ENCODE peak calls at places on chromosomes 16 and 17, in four cellular contexts. F is GM20000, J is T-helper 1 cell, A is tibial artery. W is an unnamed sample.

GRCh38 chr16:11409398-11409797 is 64.1 kb downstream of the RMI2 start:
- DNase-seq in F (no peak), A (no peak), J (no peak), W (no peak)

GRCh38 chr17:7932949-7933348 is 943 bp downstream of the CNTROB start:
- DNase-seq in F (no peak), A (peak; percentile 40), J (peak; percentile 43), W (peak; percentile 67)

GRCh38 chr17:77493238-77493812 is 352.6 kb downstream of the SEC14L1 start:
- DNase-seq in F (no peak), A (peak; percentile 52), J (no peak), W (no peak)

GRCh38 chr16:82880361-82880760 is 253.6 kb downstream of the CDH13 start:
- DNase-seq in F (no peak), J (no peak), A (no peak), W (no peak)

GRCh38 chr17:44353656-44354331 is 8.7 kb downstream of the GRN start:
- DNase-seq in F (peak; percentile 75), A (no peak), J (no peak), W (peak; percentile 72)

GRCh38 chr16:12906765-12907516 is 5.5 kb downstream of the SHISA9 start:
- DNase-seq in J (no peak), A (no peak), F (no peak), W (no peak)

GRCh38 chr16:4009177-4009576 is 107.1 kb downstream of the ADCY9 start:
- DNase-seq in J (no peak), A (no peak), F (no peak), W (no peak)

GRCh38 chr16:67774457-67774853 is 31.9 kb downstream of the RANBP10 start:
- DNase-seq in J (no peak), A (no peak), F (no peak), W (no peak)

GRCh38 chr17:30717290-30718098 is 107.0 kb downstream of the CRLF3 start:
- DNase-seq in J (no peak), A (no peak), F (no peak), W (peak; percentile 12)

GRCh38 chr17:72393553-72393952 is 272.7 kb downstream of the SOX9 start:
- DNase-seq in A (no peak), J (no peak), F (no peak), W (no peak)

GRCh38 chr17:70041061-70041460 is 34.0 kb upstream of the KCNJ16 start:
- DNase-seq in F (no peak), J (no peak), A (no peak), W (no peak)

GRCh38 chr16:19169081-19169639 is 1.1 kb downstream of the SYT17 start:
- DNase-seq in A (no peak), J (no peak), F (no peak), W (no peak)

GRCh38 chr17:44557653-44558285 is 485 bp downstream of the FZD2 start:
- DNase-seq in A (peak; percentile 61), J (peak; percentile 37), F (peak; percentile 61), W (peak; percentile 76)

GRCh38 chr16:82301108-82301755 is 131.2 kb upstream of the MPHOSPH6 start:
- DNase-seq in J (no peak), F (no peak), A (no peak), W (no peak)

GRCh38 chr16:85329059-85329812 is 217.0 kb upstream of the CIBAR2 start:
- DNase-seq in F (no peak), A (no peak), J (no peak), W (peak; percentile 67)

GRCh38 chr17:82172461-82173160 is 40.0 kb downstream of the CCDC57 start:
- DNase-seq in A (no peak), F (no peak), J (no peak), W (no peak)

GRCh38 chr16:68643847-68644246 is 1.3 kb upstream of the CDH3 start:
- DNase-seq in J (no peak), A (no peak), F (no peak), W (no peak)

GRCh38 chr17:74960739-74961342 is 11.7 kb downstream of the HID1 start:
- DNase-seq in A (no peak), F (peak; percentile 82), J (peak; percentile 54), W (peak; percentile 93)

GRCh38 chr16:27313422-27314160 is at the start of gene IL4R:
- DNase-seq in J (peak; percentile 59), F (peak; percentile 88), A (peak; percentile 76), W (peak; percentile 50)

GRCh38 chr16:25464058-25464457 is 206.4 kb upstream of the ZKSCAN2 start:
- DNase-seq in J (no peak), F (no peak), A (no peak), W (no peak)

GRCh38 chr16:56199164-56199563 is 7.9 kb downstream of the GNAO1 start:
- DNase-seq in A (no peak), F (peak; percentile 51), J (peak; percentile 78), W (no peak)

GRCh38 chr17:7479389-7480192 is at the start of gene ZBTB4:
- DNase-seq in J (peak; percentile 59), F (peak; percentile 89), A (peak; percentile 57), W (peak; percentile 53)

GRCh38 chr17:64155751-64156544 is 26.0 kb upstream of the ERN1 start:
- DNase-seq in J (no peak), A (peak; percentile 57), F (no peak), W (no peak)

GRCh38 chr17:45747907-45748306 is 36.2 kb upstream of the CRHR1 start:
- DNase-seq in A (no peak), F (no peak), J (no peak), W (no peak)

GRCh38 chr17:78779848-78780247 is 2.2 kb downstream of the CYTH1 start:
- DNase-seq in F (peak; percentile 16), A (no peak), J (peak; percentile 86), W (no peak)

GRCh38 chr17:61635913-61636432 is 45.0 kb upstream of the NACA2 start:
- DNase-seq in J (peak; percentile 40), A (no peak), F (peak; percentile 27), W (peak; percentile 54)

GRCh38 chr17:79865351-79866210 is 26.3 kb upstream of the CBX4 start:
- DNase-seq in F (no peak), A (no peak), J (no peak), W (no peak)

W was measured in H9.